ENCODE peak calls at places on chromosomes 2 and 18, in seven cellular contexts. J is sciatic nerve; B is Calu3; P is amygdala; W is adrenal gland; T is CD8-positive, alpha-beta memory T cell; L is Ammon's horn. O is an unnamed sample.

GRCh38 chr2:53715568-53715967 is 52.0 kb upstream of the CHAC2 start:
- DNase-seq in T (no peak), B (no peak), W (no peak), P (no peak), L (no peak), J (no peak), O (no peak)

GRCh38 chr2:148487439-148487838 is 157.1 kb upstream of the EPC2 start:
- DNase-seq in W (no peak), L (no peak), P (no peak), T (no peak), B (no peak), J (no peak), O (no peak)

GRCh38 chr18:57747809-57748680 is 55.1 kb downstream of the ATP8B1 start:
- DNase-seq in L (no peak), B (no peak), W (no peak), P (no peak), J (no peak), T (no peak), O (no peak)

GRCh38 chr2:143776531-143776930 is 647.3 kb downstream of the ARHGAP15 start:
- DNase-seq in J (no peak), P (no peak), B (no peak), L (no peak), W (no peak), T (no peak), O (no peak)

GRCh38 chr2:234025475-234025874 is 25.0 kb upstream of the SPP2 start:
- DNase-seq in T (peak), W (no peak), J (no peak), B (no peak), P (no peak), L (peak), O (no peak)

GRCh38 chr2:164960159-164960558 is 4.8 kb upstream of the SLC38A11 start:
- DNase-seq in L (no peak), B (no peak), T (no peak), P (no peak), W (no peak), J (no peak), O (no peak)

GRCh38 chr2:3520591-3520990 is 1.3 kb upstream of the ADI1 start:
- DNase-seq in J (no peak), P (no peak), L (no peak), B (no peak), W (no peak), T (no peak), O (no peak)

GRCh38 chr2:225590932-225591331 is 191.4 kb downstream of the NYAP2 start:
- DNase-seq in T (no peak), L (no peak), P (no peak), J (no peak), W (no peak), B (no peak), O (no peak)

GRCh38 chr18:55488473-55488872 is 99.5 kb downstream of the TCF4 start:
- DNase-seq in L (no peak), J (no peak), W (no peak), P (no peak), B (no peak), T (no peak), O (no peak)

GRCh38 chr18:36899289-36899688 is 70.4 kb downstream of the KIAA1328 start:
- DNase-seq in T (no peak), J (no peak), P (no peak), B (no peak), W (no peak), L (no peak), O (no peak)

GRCh38 chr2:15608392-15608761 is 16.7 kb downstream of the DDX1 start:
- DNase-seq in W (no peak), L (no peak), J (no peak), B (no peak), T (no peak), P (no peak), O (no peak)

GRCh38 chr2:67514515-67514914 is 117.4 kb downstream of the ETAA1 start:
- DNase-seq in W (no peak), B (no peak), P (no peak), T (no peak), J (no peak), L (no peak), O (no peak)